ENCODE peak calls at places on chromosomes 11 and 22, in ten cellular contexts. M is K562, X is PC-9, Z is PC-3, U is neural progenitor cell, C is GM23248, V is HCT116, R is mammary epithelial cell, I is hepatocyte, F is fibroblast of lung. Q is an unnamed sample.
A peak's percentile ranks its signal among the peaks of the same experiment; 100 is the strongest.

GRCh38 chr22:45483918-45484499 is 18.7 kb upstream of the FBLN1 start:
- DNase-seq in Z (no peak), C (no peak), M (no peak), R (no peak), F (no peak), I (peak; percentile 71), V (no peak), U (no peak), X (peak; percentile 96), Q (no peak)

GRCh38 chr22:46165975-46166374 is 15.6 kb downstream of the PPARA start:
- DNase-seq in R (no peak), I (no peak), V (no peak), C (no peak), Z (no peak), U (no peak), X (no peak), M (no peak), F (peak; percentile 23), Q (no peak)

GRCh38 chr22:48574776-48575566 is 1252.7 kb downstream of the BRD1 start:
- DNase-seq in I (peak; percentile 89), M (no peak), U (peak; percentile 92), X (no peak), R (peak; percentile 7), C (peak; percentile 42), Z (no peak), F (peak; percentile 17), V (no peak), Q (no peak)

GRCh38 chr11:74004694-74005615 is 3.9 kb downstream of the UCP3 start:
- DNase-seq in Z (no peak), X (no peak), F (no peak), I (no peak), M (peak; percentile 57), U (no peak), V (no peak), R (no peak), C (no peak), Q (no peak)

GRCh38 chr11:61799665-61800284 is 7.1 kb downstream of the FEN1 start:
- DNase-seq in R (no peak), C (no peak), I (no peak), F (no peak), Z (no peak), M (no peak), X (no peak), U (no peak), V (no peak), Q (no peak)

GRCh38 chr22:48258841-48259240 is 1496.4 kb downstream of the TBC1D22A start:
- DNase-seq in R (no peak), X (no peak), M (no peak), I (no peak), Z (no peak), U (no peak), V (no peak), C (no peak), F (no peak), Q (no peak)

GRCh38 chr11:57230316-57230715 is 6.7 kb downstream of the APLNR start:
- DNase-seq in F (no peak), U (no peak), X (no peak), I (no peak), Z (no peak), V (no peak), R (no peak), C (no peak), M (no peak), Q (no peak)

GRCh38 chr11:106917973-106918372 is 100.3 kb downstream of the GUCY1A2 start:
- DNase-seq in U (peak; percentile 24), I (no peak), F (peak; percentile 2), X (no peak), M (peak; percentile 44), V (peak; percentile 18), C (peak; percentile 7), R (no peak), Z (peak; percentile 65), Q (no peak)

GRCh38 chr11:9047986-9048522 is 43.3 kb downstream of the SCUBE2 start:
- DNase-seq in V (no peak), F (peak; percentile 83), R (no peak), C (peak; percentile 46), M (no peak), X (no peak), Z (no peak), I (peak; percentile 64), U (peak; percentile 31), Q (no peak)

GRCh38 chr11:125356736-125357292 is 139.3 kb downstream of the FEZ1 start:
- DNase-seq in M (no peak), R (no peak), F (no peak), V (no peak), I (no peak), X (no peak), C (no peak), Z (no peak), U (peak; percentile 55), Q (no peak)

GRCh38 chr11:45650166-45651095 is 15.0 kb downstream of the CHST1 start:
- DNase-seq in U (peak; percentile 1), M (no peak), R (no peak), I (no peak), F (no peak), V (no peak), Z (no peak), C (no peak), X (no peak), Q (no peak)

GRCh38 chr11:72088076-72088806 is 7.6 kb downstream of the LRRC51 start:
- DNase-seq in M (peak; percentile 38), X (no peak), F (no peak), R (no peak), C (peak; percentile 79), V (no peak), Z (no peak), I (no peak), U (no peak), Q (no peak)

GRCh38 chr11:2481253-2481652 is 36.4 kb downstream of the KCNQ1 start:
- DNase-seq in F (no peak), R (no peak), X (no peak), I (no peak), C (no peak), V (no peak), M (no peak), U (no peak), Z (no peak), Q (no peak)

GRCh38 chr11:69157156-69157821 is 1.6 kb downstream of the SMIM38 start:
- DNase-seq in F (peak; percentile 50), R (peak; percentile 49), I (no peak), V (no peak), Z (no peak), C (peak; percentile 76), U (peak; percentile 87), M (peak; percentile 50), X (no peak), Q (peak; percentile 13)

GRCh38 chr11:125773516-125773915 is 5.1 kb downstream of the PATE2 start:
- DNase-seq in I (no peak), Z (no peak), X (no peak), F (no peak), R (no peak), M (no peak), C (peak; percentile 59), V (no peak), U (no peak), Q (no peak)

GRCh38 chr11:126452256-126452655 is 96.8 kb downstream of the ST3GAL4 start:
- DNase-seq in R (no peak), M (no peak), X (no peak), I (no peak), C (no peak), V (no peak), F (no peak), U (no peak), Z (no peak), Q (no peak)

GRCh38 chr11:25515576-25515975 is 816.4 kb upstream of the ANO3 start:
- DNase-seq in C (no peak), R (no peak), F (no peak), I (no peak), X (no peak), U (no peak), V (no peak), Z (no peak), M (no peak), Q (no peak)

GRCh38 chr22:44448271-44448780 is 49.7 kb downstream of the RTL6 start:
- DNase-seq in R (peak; percentile 88), M (no peak), C (peak; percentile 98), F (peak; percentile 90), I (peak; percentile 73), Z (peak; percentile 90), X (peak; percentile 94), U (no peak), V (no peak), Q (no peak)

GRCh38 chr22:19679476-19680099 is 34.7 kb upstream of the SEPTIN5 start:
- DNase-seq in V (no peak), R (no peak), X (no peak), M (peak; percentile 99), Z (peak; percentile 33), I (no peak), C (peak; percentile 45), U (peak; percentile 53), F (no peak), Q (peak; percentile 13)

GRCh38 chr11:120558754-120559431 is 47.3 kb downstream of the GRIK4 start:
- DNase-seq in V (no peak), F (no peak), M (no peak), Z (no peak), U (no peak), X (no peak), R (no peak), I (no peak), C (no peak), Q (no peak)

GRCh38 chr11:33899383-33900037 is 7.6 kb upstream of the LMO2 start:
- DNase-seq in F (peak; percentile 79), C (peak; percentile 93), R (peak; percentile 62), U (peak; percentile 29), M (peak; percentile 52), V (peak; percentile 43), I (peak; percentile 63), X (no peak), Z (peak; percentile 80), Q (peak; percentile 98)

GRCh38 chr22:23221351-23221804 is 41.1 kb downstream of the BCR start:
- DNase-seq in F (no peak), C (no peak), V (no peak), U (no peak), Z (no peak), M (peak; percentile 58), I (no peak), R (no peak), X (no peak), Q (no peak)
- H4K20me1 ChIP-seq in F (no peaks in the 10 kb centered on the region), C (no peaks in the 10 kb centered on the region), V (no peaks in the 10 kb centered on the region), U (peaks cover 97% of the 10 kb centered on the region), Z (no peaks in the 10 kb centered on the region), M (peaks cover 80% of the 10 kb centered on the region), I (peaks cover 82% of the 10 kb centered on the region), R (no peaks in the 10 kb centered on the region), X (peaks cover 5% of the 10 kb centered on the region), Q (no peaks in the 10 kb centered on the region)

GRCh38 chr11:122979103-122979814 is 2.4 kb downstream of the BSX start:
- DNase-seq in I (no peak), F (no peak), R (no peak), X (no peak), M (no peak), Z (no peak), U (peak; percentile 47), C (no peak), V (no peak), Q (no peak)
- TF ChIP-seq EZH2 in I (peak; percentile 92), F (no peak), R (peak; percentile 90), X (no peak), M (no peak), Z (no peak), U (peak; percentile 96), C (no peak), V (no peak), Q (peak; percentile 19)

GRCh38 chr22:49814164-49814686 is 13.4 kb downstream of the BRD1 start:
- DNase-seq in F (no peak), Z (no peak), R (no peak), X (no peak), M (no peak), I (no peak), V (no peak), U (no peak), C (no peak), Q (no peak)
- H4K20me1 ChIP-seq in F (peaks cover 1% of the 10 kb centered on the region), Z (peaks cover 63% of the 10 kb centered on the region), R (peaks cover 10% of the 10 kb centered on the region), X (peaks cover 98% of the 10 kb centered on the region), M (no peaks in the 10 kb centered on the region), I (peaks cover 100% of the 10 kb centered on the region), V (peaks cover 7% of the 10 kb centered on the region), U (peaks cover 100% of the 10 kb centered on the region), C (peaks cover 49% of the 10 kb centered on the region), Q (peaks cover 17% of the 10 kb centered on the region)

GRCh38 chr11:64716471-64717267 is 6.3 kb downstream of the NRXN2 start:
- DNase-seq in C (no peak), F (no peak), U (no peak), I (no peak), V (no peak), Z (no peak), M (no peak), R (no peak), X (no peak), Q (no peak)
- TF ChIP-seq EZH2 in C (no peak), F (no peak), U (no peak), I (no peak), V (no peak), Z (no peak), M (no peak), R (no peak), X (no peak), Q (no peak)